ENCODE peak calls at places on chromosomes 1 and 21, in eight cellular contexts. P, R, A, M, X, Z, K and D are unnamed samples.

GRCh38 chr1:1352784-1353388 is 3.7 kb upstream of the DVL1 start:
- DNase-seq in P (no peak), R (no peak), A (no peak), M (no peak), X (no peak), Z (no peak), K (no peak), D (no peak)

GRCh38 chr1:28115267-28115666 is 26.9 kb upstream of the EYA3 start:
- DNase-seq in P (peak), R (peak), A (no peak), M (no peak), X (no peak), Z (no peak), K (no peak), D (no peak)

GRCh38 chr21:34877485-34878128 is 171.5 kb downstream of the RUNX1 start:
- DNase-seq in P (peak), R (no peak), A (peak), M (peak), X (no peak), Z (no peak), K (no peak), D (no peak)

GRCh38 chr1:107806902-107807301 is 158.1 kb downstream of the VAV3 start:
- DNase-seq in P (no peak), R (no peak), A (no peak), M (no peak), X (no peak), Z (no peak), K (no peak), D (no peak)

GRCh38 chr1:29453502-29454240 is 217.3 kb downstream of the PTPRU start:
- DNase-seq in P (no peak), R (peak), A (peak), M (peak), X (peak), Z (no peak), K (no peak), D (no peak)

GRCh38 chr21:46628868-46629267 is 6.6 kb upstream of the PRMT2 start:
- DNase-seq in P (no peak), R (no peak), A (no peak), M (no peak), X (no peak), Z (no peak), K (no peak), D (no peak)

GRCh38 chr1:35851175-35851869 is 31.7 kb upstream of the AGO1 start:
- DNase-seq in P (no peak), R (peak), A (no peak), M (no peak), X (peak), Z (no peak), K (no peak), D (no peak)

GRCh38 chr1:110125810-110126209 is 13.6 kb downstream of the UBL4B start:
- DNase-seq in P (no peak), R (no peak), A (no peak), M (no peak), X (no peak), Z (no peak), K (no peak), D (no peak)

GRCh38 chr1:8078176-8078671 is 52.1 kb upstream of the ERRFI1 start:
- DNase-seq in P (no peak), R (peak), A (no peak), M (peak), X (peak), Z (no peak), K (no peak), D (no peak)

GRCh38 chr1:167056529-167057296 is 33.5 kb downstream of the GPA33 start:
- DNase-seq in P (no peak), R (no peak), A (no peak), M (no peak), X (no peak), Z (no peak), K (no peak), D (no peak)

GRCh38 chr1:27566462-27567182 is 37.3 kb downstream of the AHDC1 start:
- DNase-seq in P (no peak), R (no peak), A (no peak), M (peak), X (peak), Z (no peak), K (no peak), D (no peak)

GRCh38 chr1:180267761-180268555 is 37.9 kb downstream of the LHX4 start:
- DNase-seq in P (no peak), R (no peak), A (no peak), M (no peak), X (no peak), Z (no peak), K (no peak), D (no peak)

GRCh38 chr1:225765982-225766674 is 11.5 kb upstream of the SRP9 start:
- DNase-seq in P (no peak), R (no peak), A (no peak), M (no peak), X (no peak), Z (no peak), K (no peak), D (no peak)

GRCh38 chr1:244054924-244055263 is 3.8 kb downstream of the ZBTB18 start:
- DNase-seq in P (no peak), R (no peak), A (peak), M (no peak), X (no peak), Z (no peak), K (no peak), D (no peak)

GRCh38 chr1:11293856-11294255 is 20.9 kb downstream of the UBIAD1 start:
- DNase-seq in P (no peak), R (no peak), A (no peak), M (no peak), X (no peak), Z (no peak), K (no peak), D (no peak)

GRCh38 chr1:7940745-7941436 is at the start of gene TNFRSF9:
- DNase-seq in P (peak), R (peak), A (no peak), M (peak), X (no peak), Z (no peak), K (no peak), D (no peak)

GRCh38 chr1:116560704-116561490 is 9.9 kb downstream of the CD58 start:
- DNase-seq in P (no peak), R (no peak), A (no peak), M (no peak), X (no peak), Z (no peak), K (no peak), D (no peak)

GRCh38 chr21:32888971-32889370 is 117.4 kb upstream of the PAXBP1 start:
- DNase-seq in P (no peak), R (peak), A (no peak), M (no peak), X (peak), Z (no peak), K (no peak), D (no peak)

GRCh38 chr1:245622332-245623014 is 467.7 kb downstream of the KIF26B start:
- DNase-seq in P (no peak), R (no peak), A (no peak), M (no peak), X (no peak), Z (no peak), K (no peak), D (no peak)

GRCh38 chr1:109298666-109299086 is 8.1 kb downstream of the MYBPHL start:
- DNase-seq in P (peak), R (no peak), A (no peak), M (no peak), X (no peak), Z (no peak), K (peak), D (no peak)

GRCh38 chr1:85398391-85399064 is 66.4 kb downstream of the DDAH1 start:
- DNase-seq in P (no peak), R (peak), A (no peak), M (no peak), X (peak), Z (no peak), K (no peak), D (no peak)

GRCh38 chr1:85577421-85578320 is 2.9 kb upstream of the CCN1 start:
- DNase-seq in P (no peak), R (no peak), A (peak), M (peak), X (no peak), Z (no peak), K (no peak), D (no peak)

GRCh38 chr1:160722726-160723125 is 11.1 kb upstream of the CD48 start:
- DNase-seq in P (no peak), R (no peak), A (no peak), M (no peak), X (no peak), Z (no peak), K (no peak), D (no peak)

GRCh38 chr1:115782571-115783281 is 14.2 kb upstream of the CASQ2 start:
- DNase-seq in P (no peak), R (peak), A (no peak), M (peak), X (peak), Z (no peak), K (no peak), D (no peak)

GRCh38 chr1:44660176-44660575 is 14.1 kb downstream of the TMEM53 start:
- DNase-seq in P (peak), R (no peak), A (peak), M (no peak), X (no peak), Z (no peak), K (no peak), D (no peak)

GRCh38 chr21:16873581-16873980 is 639.3 kb upstream of the CXADR start:
- DNase-seq in P (no peak), R (no peak), A (no peak), M (no peak), X (no peak), Z (no peak), K (no peak), D (no peak)

GRCh38 chr1:110291241-110292030 is 47.7 kb upstream of the RBM15 start:
- DNase-seq in P (no peak), R (no peak), A (peak), M (peak), X (peak), Z (no peak), K (no peak), D (no peak)

GRCh38 chr1:37028981-37029617 is 5.2 kb downstream of the GRIK3 start:
- DNase-seq in P (no peak), R (no peak), A (no peak), M (no peak), X (no peak), Z (no peak), K (no peak), D (no peak)

GRCh38 chr21:16302851-16303282 is 573.1 kb downstream of the USP25 start:
- DNase-seq in P (no peak), R (peak), A (no peak), M (peak), X (peak), Z (no peak), K (no peak), D (no peak)

GRCh38 chr1:167022384-167022783 is 33.3 kb downstream of the MAEL start:
- DNase-seq in P (no peak), R (no peak), A (no peak), M (no peak), X (no peak), Z (no peak), K (no peak), D (no peak)

GRCh38 chr21:32705139-32705538 is 22.7 kb downstream of the SYNJ1 start:
- DNase-seq in P (no peak), R (peak), A (no peak), M (no peak), X (peak), Z (no peak), K (no peak), D (no peak)

GRCh38 chr1:45557422-45557944 is 6.9 kb downstream of the AKR1A1 start:
- DNase-seq in P (peak), R (no peak), A (no peak), M (no peak), X (no peak), Z (no peak), K (no peak), D (no peak)

GRCh38 chr1:13517193-13517812 is 3.5 kb upstream of the LRRC38 start:
- DNase-seq in P (no peak), R (no peak), A (no peak), M (peak), X (no peak), Z (no peak), K (no peak), D (no peak)

GRCh38 chr1:69290266-69290665 is 277.5 kb upstream of the LRRC7 start:
- DNase-seq in P (no peak), R (peak), A (no peak), M (no peak), X (no peak), Z (no peak), K (no peak), D (no peak)

GRCh38 chr1:216028630-216029029 is 394.6 kb downstream of the USH2A start:
- DNase-seq in P (no peak), R (no peak), A (no peak), M (no peak), X (no peak), Z (no peak), K (no peak), D (no peak)

GRCh38 chr1:216032977-216033376 is 390.3 kb downstream of the USH2A start:
- DNase-seq in P (no peak), R (no peak), A (no peak), M (no peak), X (no peak), Z (no peak), K (no peak), D (no peak)

GRCh38 chr1:216032284-216032683 is 391.0 kb downstream of the USH2A start:
- DNase-seq in P (no peak), R (no peak), A (no peak), M (no peak), X (no peak), Z (no peak), K (no peak), D (no peak)

DNA sequence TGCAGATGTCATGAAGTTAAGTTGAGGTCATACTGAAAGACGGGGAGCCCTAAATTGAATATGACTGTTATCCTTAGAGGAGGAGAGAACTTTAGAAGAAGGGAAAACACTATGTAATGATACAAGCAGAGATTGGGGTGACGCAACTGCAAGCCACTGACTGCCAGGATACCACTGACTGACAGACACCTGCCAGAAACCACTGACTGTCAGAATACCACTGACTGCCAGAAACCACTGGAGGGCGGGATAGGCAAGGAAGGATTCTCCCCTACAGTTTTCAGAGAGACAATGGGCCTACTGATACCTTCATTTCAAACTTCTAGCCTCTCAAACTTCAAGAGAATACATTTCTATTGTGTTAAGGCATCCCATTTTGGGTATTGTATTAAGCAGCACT is 388.7 kb downstream of the USH2A start:
- DNase-seq in P (no peak), R (no peak), A (no peak), M (peak), X (no peak), Z (no peak), K (no peak), D (no peak)
- TF ChIP-seq CTCF in P (no peak), R (no peak), A (peak), M (peak), X (no peak), Z (no peak), K (no peak), D (no peak)

GRCh38 chr1:230791986-230792564 is 44.9 kb downstream of the CAPN9 start:
- DNase-seq in P (no peak), R (no peak), A (no peak), M (no peak), X (no peak), Z (no peak), K (no peak), D (no peak)

GRCh38 chr1:230794431-230794830 is 47.2 kb downstream of the CAPN9 start:
- DNase-seq in P (no peak), R (no peak), A (no peak), M (no peak), X (peak), Z (no peak), K (no peak), D (no peak)

GRCh38 chr1:230794871-230795645 is 47.9 kb downstream of the CAPN9 start:
- DNase-seq in P (no peak), R (no peak), A (no peak), M (peak), X (no peak), Z (no peak), K (no peak), D (no peak)

GRCh38 chr1:230793463-230793745 is 46.2 kb downstream of the CAPN9 start:
- DNase-seq in P (no peak), R (no peak), A (no peak), M (no peak), X (no peak), Z (no peak), K (no peak), D (no peak)

GRCh38 chr1:230792691-230793462 is 45.7 kb downstream of the CAPN9 start:
- DNase-seq in P (no peak), R (no peak), A (no peak), M (no peak), X (peak), Z (no peak), K (no peak), D (no peak)
- TF ChIP-seq CTCF in P (no peak), R (no peak), A (no peak), M (peak), X (peak), Z (no peak), K (no peak), D (no peak)

GRCh38 chr1:10267319-10267718 is 56.9 kb downstream of the KIF1B start:
- DNase-seq in P (no peak), R (peak), A (no peak), M (no peak), X (peak), Z (no peak), K (no peak), D (no peak)
- TF ChIP-seq CTCF in P (no peak), R (no peak), A (no peak), M (no peak), X (no peak), Z (no peak), K (no peak), D (no peak)

DNA sequence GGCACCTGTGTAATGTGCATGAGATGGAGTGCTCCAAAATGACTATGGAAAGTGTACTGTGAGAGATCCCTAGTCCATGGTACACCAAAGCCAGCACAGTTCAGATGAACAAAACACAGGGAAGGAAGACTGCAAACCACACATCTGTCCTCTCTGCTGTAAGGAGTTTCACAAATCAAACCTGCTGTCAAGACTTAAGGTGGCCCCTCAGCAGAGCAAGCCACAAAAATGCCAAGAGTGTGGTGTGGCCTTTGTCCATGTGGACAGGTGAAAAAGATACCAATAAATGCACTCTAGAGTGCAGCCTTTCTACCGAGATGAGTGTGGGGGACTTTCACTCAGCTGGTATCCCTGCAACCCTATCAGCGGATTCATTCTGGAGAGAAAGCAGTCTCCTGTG is 12.9 kb downstream of the ZNF648 start:
- DNase-seq in P (no peak), R (no peak), A (no peak), M (no peak), X (no peak), Z (no peak), K (no peak), D (no peak)
- TF ChIP-seq CTCF in P (no peak), R (no peak), A (no peak), M (no peak), X (no peak), Z (no peak), K (no peak), D (no peak)

GRCh38 chr1:70628973-70629372 is 217.9 kb downstream of the CTH start:
- DNase-seq in P (no peak), R (no peak), A (no peak), M (no peak), X (no peak), Z (no peak), K (no peak), D (no peak)
- TF ChIP-seq CTCF in P (no peak), R (no peak), A (no peak), M (no peak), X (no peak), Z (no peak), K (no peak), D (no peak)